ENCODE peak calls at places on chromosome 1, in eight cellular contexts. Z, X, U, N, R, I, K and P are unnamed samples.

GRCh38 chr1:203149188-203149840 is 21.8 kb downstream of the ADORA1 start:
- DNase-seq in Z (no peak), X (no peak), U (no peak), N (no peak), R (no peak), I (no peak), K (no peak), P (no peak)

GRCh38 chr1:186498695-186499389 is 37.9 kb upstream of the PDC start:
- DNase-seq in Z (no peak), X (no peak), U (no peak), N (no peak), R (no peak), I (peak), K (no peak), P (no peak)

GRCh38 chr1:244970661-244971523 is 106.5 kb upstream of the HNRNPU start:
- DNase-seq in Z (peak), X (peak), U (peak), N (no peak), R (peak), I (peak), K (peak), P (peak)

GRCh38 chr1:165129568-165130164 is 226.8 kb downstream of the LMX1A start:
- DNase-seq in Z (peak), X (peak), U (peak), N (peak), R (no peak), I (peak), K (peak), P (peak)

GRCh38 chr1:153771841-153772593 is 3.2 kb upstream of the SLC27A3 start:
- DNase-seq in Z (peak), X (no peak), U (peak), N (peak), R (no peak), I (no peak), K (no peak), P (peak)

GRCh38 chr1:197304626-197305200 is 36.7 kb downstream of the CRB1 start:
- DNase-seq in Z (no peak), X (no peak), U (no peak), N (no peak), R (no peak), I (no peak), K (no peak), P (no peak)

GRCh38 chr1:20325407-20325737 is 34.7 kb downstream of the VWA5B1 start:
- DNase-seq in Z (no peak), X (no peak), U (no peak), N (no peak), R (no peak), I (no peak), K (no peak), P (no peak)

GRCh38 chr1:26378088-26378878 is 5.7 kb upstream of the ZNF683 start:
- DNase-seq in Z (no peak), X (peak), U (peak), N (peak), R (no peak), I (peak), K (peak), P (no peak)

GRCh38 chr1:1381294-1381693 is 6.3 kb upstream of the AURKAIP1 start:
- DNase-seq in Z (no peak), X (no peak), U (no peak), N (no peak), R (no peak), I (no peak), K (no peak), P (no peak)

GRCh38 chr1:1285102-1285571 is 4.9 kb downstream of the SCNN1D start:
- DNase-seq in Z (no peak), X (no peak), U (no peak), N (no peak), R (peak), I (no peak), K (no peak), P (no peak)

GRCh38 chr1:183812686-183813569 is 8.0 kb downstream of the RGL1 start:
- DNase-seq in Z (no peak), X (no peak), U (no peak), N (no peak), R (peak), I (peak), K (no peak), P (no peak)

GRCh38 chr1:226643167-226643566 is 94.6 kb downstream of the STUM start:
- DNase-seq in Z (peak), X (peak), U (no peak), N (no peak), R (peak), I (no peak), K (peak), P (no peak)

GRCh38 chr1:9244501-9245229 is 10.1 kb downstream of the H6PD start:
- DNase-seq in Z (no peak), X (no peak), U (peak), N (no peak), R (peak), I (no peak), K (no peak), P (no peak)

DNA sequence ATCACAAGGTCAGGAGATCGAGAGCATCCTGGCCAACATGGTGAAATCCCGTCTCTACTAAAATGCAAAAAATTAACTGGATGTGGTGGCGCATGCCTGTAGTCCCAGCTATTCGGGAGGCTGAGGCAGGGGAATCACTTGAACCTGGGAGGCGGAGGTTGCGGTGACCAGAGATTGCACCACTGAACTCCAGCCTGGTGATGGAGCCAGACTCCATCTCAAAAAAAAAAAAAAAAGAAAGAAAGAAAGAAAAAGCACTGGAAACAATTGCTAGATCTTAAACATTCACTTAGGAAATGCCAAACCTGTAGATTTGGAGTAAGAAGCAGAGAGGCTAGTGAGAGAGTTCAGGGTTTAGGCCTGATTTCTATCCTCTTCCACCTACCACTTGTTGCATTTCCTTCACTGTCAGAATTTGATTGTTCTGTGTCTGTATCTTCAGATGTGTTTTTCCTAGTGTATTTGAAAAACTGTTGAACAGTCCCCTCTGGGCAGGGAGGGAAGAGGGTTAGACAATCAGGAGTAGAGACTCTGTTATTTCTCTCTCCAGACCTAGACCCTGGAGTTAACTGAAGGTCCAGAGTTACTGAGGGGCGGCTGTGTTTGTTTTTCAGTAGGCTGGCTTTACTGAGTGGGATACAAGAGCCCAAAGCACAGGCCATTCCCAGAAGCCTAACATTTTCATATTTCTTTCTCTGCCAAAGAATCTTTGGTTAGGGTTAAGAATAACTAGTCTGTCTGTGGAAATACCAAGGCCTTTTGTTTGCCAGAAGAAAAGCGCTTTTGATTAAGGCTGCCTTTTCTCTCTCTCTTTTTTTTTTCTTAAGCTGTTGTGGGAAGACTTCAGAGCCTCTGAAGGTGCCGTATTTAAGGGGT is 31.1 kb upstream of the MACF1 start:
- DNase-seq in Z (no peak), X (no peak), U (no peak), N (no peak), R (no peak), I (no peak), K (no peak), P (no peak)
- TF ChIP-seq CTCF in Z (peak), X (no peak), U (no peak), N (no peak), R (no peak), I (no peak), K (no peak), P (no peak)

GRCh38 chr1:74522143-74522542 is 9.7 kb upstream of the LRRC53 start:
- DNase-seq in Z (no peak), X (no peak), U (no peak), N (no peak), R (no peak), I (no peak), K (no peak), P (no peak)
- TF ChIP-seq CTCF in Z (no peak), X (no peak), U (no peak), N (no peak), R (no peak), I (no peak), K (no peak), P (no peak)

GRCh38 chr1:22171951-22172715 is 29.2 kb upstream of the WNT4 start:
- DNase-seq in Z (no peak), X (no peak), U (no peak), N (no peak), R (no peak), I (no peak), K (no peak), P (no peak)
- TF ChIP-seq CTCF in Z (no peak), X (no peak), U (no peak), N (no peak), R (no peak), I (no peak), K (no peak), P (no peak)

GRCh38 chr1:35284852-35285251 is 16.3 kb downstream of the ZMYM4 start:
- DNase-seq in Z (no peak), X (no peak), U (no peak), N (no peak), R (no peak), I (no peak), K (no peak), P (no peak)

GRCh38 chr1:35287807-35288640 is 19.5 kb downstream of the ZMYM4 start:
- DNase-seq in Z (no peak), X (no peak), U (no peak), N (no peak), R (no peak), I (peak), K (no peak), P (no peak)

GRCh38 chr1:35290452-35290851 is 21.9 kb downstream of the ZMYM4 start:
- DNase-seq in Z (no peak), X (no peak), U (no peak), N (no peak), R (no peak), I (no peak), K (no peak), P (no peak)

GRCh38 chr1:35288761-35289160 is 20.3 kb downstream of the ZMYM4 start:
- DNase-seq in Z (no peak), X (no peak), U (no peak), N (no peak), R (no peak), I (peak), K (no peak), P (no peak)
- TF ChIP-seq CTCF in Z (no peak), X (no peak), U (no peak), N (no peak), R (no peak), I (no peak), K (no peak), P (no peak)

DNA sequence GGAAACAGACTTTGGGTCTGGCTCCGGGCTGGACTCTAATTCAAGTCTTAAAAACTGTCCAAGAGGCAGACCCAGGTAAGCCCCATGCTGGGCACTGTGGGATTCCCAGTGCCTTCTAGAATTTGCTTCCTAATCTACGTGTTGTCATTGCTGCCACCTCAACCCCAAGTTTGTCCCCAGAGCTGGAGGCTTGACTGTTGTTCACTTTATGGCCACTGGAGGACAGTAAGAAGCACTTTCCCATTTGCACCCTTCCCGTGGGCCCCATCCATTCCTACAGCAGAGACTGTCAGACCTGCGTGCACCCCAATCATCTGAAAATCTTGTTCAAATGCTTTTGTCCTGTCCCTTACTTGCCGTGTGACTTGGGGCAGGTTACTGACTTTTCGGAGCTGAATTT is 29.4 kb upstream of the VASH2 start:
- DNase-seq in Z (peak), X (peak), U (peak), N (no peak), R (no peak), I (no peak), K (no peak), P (no peak)
- TF ChIP-seq CTCF in Z (peak), X (peak), U (peak), N (peak), R (peak), I (peak), K (no peak), P (peak)

DNA sequence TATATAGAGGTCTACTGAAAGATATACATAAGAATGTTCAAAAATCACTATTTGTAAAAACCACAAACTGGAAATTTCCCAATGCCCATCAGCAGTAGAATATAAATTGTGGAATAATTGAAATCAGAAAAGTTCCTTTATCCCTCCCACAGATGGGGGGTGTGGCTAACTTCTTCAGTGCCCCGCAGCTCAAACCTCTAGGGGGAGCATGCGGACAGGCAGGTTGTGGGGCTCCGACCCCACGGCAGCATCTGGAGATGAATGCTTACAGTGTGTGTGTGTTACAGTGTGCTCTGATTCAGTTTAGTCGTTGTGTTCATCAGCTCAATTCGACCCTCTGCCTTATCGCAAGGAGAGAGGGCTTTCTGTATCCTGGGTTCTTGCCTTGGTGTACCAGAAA is 262.1 kb upstream of the LRRC7 start:
- DNase-seq in Z (peak), X (no peak), U (peak), N (no peak), R (no peak), I (no peak), K (no peak), P (no peak)
- TF ChIP-seq CTCF in Z (peak), X (no peak), U (peak), N (no peak), R (no peak), I (no peak), K (no peak), P (no peak)